ENCODE peak calls at places on chromosomes 11 and 22, in nine cellular contexts. C is A673; K is HTR-8/SVneo; A is IMR-90; J is Right ventricle myocardium superior; Q is AG10803; H is sigmoid colon; G is NCI-H146; Z is activated CD4-positive, alpha-beta T cell treated with anti-CD3 and anti-CD28 coated beads, Interleukin-2, amount 10 ng/mL, durations not matched to agents 7 days and 5 days. N is an unnamed sample.

GRCh38 chr11:77079666-77080065 is 12.9 kb downstream of the CAPN5 start:
- DNase-seq in A (no peak), J (no peak), G (no peak), Q (no peak), K (no peak), Z (no peak), C (no peak), H (no peak), N (no peak)

GRCh38 chr11:102453286-102453797 is 777 bp upstream of the TMEM123 start:
- DNase-seq in J (no peak), G (peak), K (no peak), C (no peak), Q (no peak), A (no peak), Z (no peak), H (no peak), N (peak)

GRCh38 chr11:102486584-102486983 is 34.0 kb upstream of the TMEM123 start:
- DNase-seq in K (no peak), J (no peak), H (no peak), Z (no peak), A (no peak), C (no peak), Q (no peak), G (no peak), N (no peak)

GRCh38 chr11:91819743-91820142 is 404.9 kb upstream of the FAT3 start:
- DNase-seq in H (no peak), Z (no peak), G (no peak), A (no peak), J (no peak), K (no peak), Q (no peak), C (no peak), N (no peak)

GRCh38 chr11:32602657-32603410 is 19.2 kb downstream of the EIF3M start:
- DNase-seq in J (no peak), C (no peak), H (no peak), G (no peak), K (no peak), Z (no peak), A (peak), Q (peak), N (no peak)

GRCh38 chr22:36725366-36726006 is 21.9 kb upstream of the CACNG2 start:
- DNase-seq in K (no peak), C (no peak), H (peak), Z (no peak), A (no peak), Q (no peak), J (no peak), G (no peak), N (no peak)

GRCh38 chr22:50079689-50080465 is 5.3 kb downstream of the MLC1 start:
- DNase-seq in A (no peak), G (no peak), Z (no peak), Q (no peak), K (no peak), H (no peak), C (no peak), J (peak), N (no peak)

GRCh38 chr22:46612341-46612903 is 7.8 kb upstream of the GRAMD4 start:
- DNase-seq in K (no peak), G (no peak), J (no peak), A (no peak), H (no peak), Z (no peak), Q (no peak), C (no peak), N (no peak)

GRCh38 chr11:108923413-108923812 is 258.5 kb downstream of the DDX10 start:
- DNase-seq in Z (no peak), G (no peak), C (no peak), K (no peak), J (no peak), Q (no peak), A (no peak), H (no peak), N (no peak)

GRCh38 chr11:76048763-76049162 is 157.5 kb downstream of the WNT11 start:
- DNase-seq in A (no peak), C (peak), Q (no peak), G (peak), Z (no peak), H (no peak), J (no peak), K (no peak), N (peak)

GRCh38 chr11:128938156-128938885 is 4.3 kb downstream of the TP53AIP1 start:
- DNase-seq in H (no peak), C (no peak), J (no peak), A (no peak), Q (no peak), K (no peak), G (no peak), Z (no peak), N (no peak)

GRCh38 chr22:20677684-20678242 is 96.2 kb upstream of the SERPIND1 start:
- DNase-seq in H (no peak), Q (no peak), J (no peak), K (no peak), C (no peak), A (no peak), G (no peak), Z (no peak), N (no peak)

GRCh38 chr11:12526789-12527188 is 147.4 kb upstream of the TEAD1 start:
- DNase-seq in K (no peak), J (no peak), A (peak), C (no peak), H (no peak), G (no peak), Q (peak), Z (no peak), N (peak)

GRCh38 chr11:46461461-46461927 is 69.9 kb upstream of the CHRM4 start:
- DNase-seq in H (no peak), C (no peak), K (no peak), Q (peak), Z (no peak), A (peak), G (no peak), J (no peak), N (peak)

GRCh38 chr11:27553186-27553585 is 46.6 kb upstream of the LIN7C start:
- DNase-seq in C (peak), K (no peak), J (no peak), H (no peak), A (no peak), Q (no peak), G (no peak), Z (no peak), N (peak)

GRCh38 chr11:763073-763463 is 14.2 kb downstream of the GATD1 start:
- DNase-seq in K (no peak), G (peak), Z (no peak), H (no peak), A (no peak), Q (no peak), C (no peak), J (no peak), N (no peak)

GRCh38 chr11:40425168-40425567 is 1034.3 kb downstream of the LRRC4C start:
- DNase-seq in K (no peak), A (no peak), Z (no peak), C (peak), G (no peak), H (no peak), Q (no peak), J (no peak), N (peak)

GRCh38 chr11:129323896-129324522 is 51.6 kb upstream of the BARX2 start:
- DNase-seq in Q (peak), Z (no peak), K (no peak), J (no peak), H (peak), G (peak), A (peak), C (peak), N (no peak)

GRCh38 chr11:109851780-109852390 is 241.3 kb upstream of the ZC3H12C start:
- DNase-seq in Z (no peak), G (no peak), Q (no peak), K (no peak), A (peak), H (no peak), C (no peak), J (no peak), N (no peak)

GRCh38 chr22:43789452-43789851 is 22.7 kb downstream of the EFCAB6 start:
- DNase-seq in Q (peak), Z (no peak), C (peak), J (peak), K (peak), G (no peak), H (peak), A (peak), N (no peak)

GRCh38 chr11:3808846-3809623 is 675 bp downstream of the PGAP2 start:
- DNase-seq in C (peak), K (peak), H (no peak), A (peak), G (peak), J (no peak), Q (peak), Z (peak), N (peak)

GRCh38 chr11:65378928-65379638 is 3.4 kb downstream of the SLC25A45 start:
- DNase-seq in G (no peak), C (no peak), Q (no peak), A (no peak), K (no peak), J (no peak), Z (no peak), H (no peak), N (no peak)

GRCh38 chr11:65432686-65433582 is 10.3 kb downstream of the NEAT1 start:
- DNase-seq in Q (peak), H (no peak), Z (no peak), A (peak), J (no peak), C (peak), G (peak), K (no peak), N (peak)

GRCh38 chr22:44427506-44428470 is 70.2 kb downstream of the RTL6 start:
- DNase-seq in K (no peak), J (no peak), A (no peak), C (no peak), G (no peak), H (peak), Q (no peak), Z (no peak), N (no peak)

GRCh38 chr11:34564807-34565241 is 51.2 kb upstream of the ELF5 start:
- DNase-seq in J (peak), Q (no peak), Z (no peak), H (no peak), K (no peak), C (no peak), A (no peak), G (no peak), N (no peak)